ENCODE peak calls at places on chromosomes 16 and 17, in nine cellular contexts. One of them, this sample, is unnamed.

GRCh38 chr17:67995568-67996191 is 589 bp downstream of the C17orf58 start:
- DNase-seq in neural crest cell: no peak
- DNase-seq in AG09309: no peak
- DNase-seq in GM12892: peak; percentile 27
- DNase-seq in lung: no peak
- DNase-seq in mesendoderm: peak; percentile 44
- DNase-seq in activated CD4-positive, CD25-positive, alpha-beta regulatory T cell treated with anti-CD3 and anti-CD28 coated beads, Interleukin-2, amount 50 U/mL, for 16 hours: no peak
- DNase-seq in GM23338: peak; percentile 59
- DNase-seq in iris pigment epithelial cell: no peak
- DNase-seq in this sample: no peak

GRCh38 chr17:42101513-42102292 is 3.4 kb upstream of the ZNF385C start:
- DNase-seq in GM12892: peak; percentile 72
- DNase-seq in mesendoderm: peak; percentile 79
- DNase-seq in lung: peak; percentile 73
- DNase-seq in activated CD4-positive, CD25-positive, alpha-beta regulatory T cell treated with anti-CD3 and anti-CD28 coated beads, Interleukin-2, amount 50 U/mL, for 16 hours: peak; percentile 26
- DNase-seq in neural crest cell: peak; percentile 90
- DNase-seq in GM23338: peak; percentile 88
- DNase-seq in iris pigment epithelial cell: peak; percentile 57
- DNase-seq in AG09309: no peak
- DNase-seq in this sample: peak; percentile 24

GRCh38 chr16:66904846-66905632 is 13.6 kb downstream of the CDH16 start:
- DNase-seq in AG09309: no peak
- DNase-seq in neural crest cell: no peak
- DNase-seq in mesendoderm: no peak
- DNase-seq in GM23338: no peak
- DNase-seq in activated CD4-positive, CD25-positive, alpha-beta regulatory T cell treated with anti-CD3 and anti-CD28 coated beads, Interleukin-2, amount 50 U/mL, for 16 hours: no peak
- DNase-seq in lung: no peak
- DNase-seq in iris pigment epithelial cell: no peak
- DNase-seq in GM12892: peak; percentile 5
- DNase-seq in this sample: no peak

GRCh38 chr17:82859431-82860403 is 19.9 kb upstream of the ZNF750 start:
- DNase-seq in neural crest cell: peak; percentile 14
- DNase-seq in activated CD4-positive, CD25-positive, alpha-beta regulatory T cell treated with anti-CD3 and anti-CD28 coated beads, Interleukin-2, amount 50 U/mL, for 16 hours: no peak
- DNase-seq in GM12892: peak; percentile 49
- DNase-seq in iris pigment epithelial cell: peak; percentile 82
- DNase-seq in mesendoderm: peak; percentile 73
- DNase-seq in AG09309: no peak
- DNase-seq in lung: no peak
- DNase-seq in GM23338: no peak
- DNase-seq in this sample: peak; percentile 31

GRCh38 chr17:35390663-35391062 is 17.2 kb upstream of the SLFN11 start:
- DNase-seq in AG09309: no peak
- DNase-seq in neural crest cell: no peak
- DNase-seq in iris pigment epithelial cell: peak; percentile 53
- DNase-seq in activated CD4-positive, CD25-positive, alpha-beta regulatory T cell treated with anti-CD3 and anti-CD28 coated beads, Interleukin-2, amount 50 U/mL, for 16 hours: no peak
- DNase-seq in mesendoderm: no peak
- DNase-seq in lung: no peak
- DNase-seq in GM12892: no peak
- DNase-seq in GM23338: no peak
- DNase-seq in this sample: no peak

GRCh38 chr16:31487076-31487719 is 4.3 kb downstream of the SLC5A2 start:
- DNase-seq in activated CD4-positive, CD25-positive, alpha-beta regulatory T cell treated with anti-CD3 and anti-CD28 coated beads, Interleukin-2, amount 50 U/mL, for 16 hours: no peak
- DNase-seq in lung: no peak
- DNase-seq in mesendoderm: no peak
- DNase-seq in AG09309: no peak
- DNase-seq in neural crest cell: no peak
- DNase-seq in GM23338: no peak
- DNase-seq in iris pigment epithelial cell: no peak
- DNase-seq in GM12892: no peak
- DNase-seq in this sample: no peak

GRCh38 chr17:75774988-75775668 is 9.5 kb upstream of the UNK start:
- DNase-seq in GM12892: no peak
- DNase-seq in GM23338: peak; percentile 62
- DNase-seq in mesendoderm: peak; percentile 77
- DNase-seq in activated CD4-positive, CD25-positive, alpha-beta regulatory T cell treated with anti-CD3 and anti-CD28 coated beads, Interleukin-2, amount 50 U/mL, for 16 hours: no peak
- DNase-seq in lung: no peak
- DNase-seq in iris pigment epithelial cell: peak; percentile 25
- DNase-seq in neural crest cell: no peak
- DNase-seq in AG09309: no peak
- DNase-seq in this sample: no peak

GRCh38 chr17:56499799-56500388 is 93.6 kb upstream of the NOG start:
- DNase-seq in iris pigment epithelial cell: peak; percentile 45
- DNase-seq in activated CD4-positive, CD25-positive, alpha-beta regulatory T cell treated with anti-CD3 and anti-CD28 coated beads, Interleukin-2, amount 50 U/mL, for 16 hours: no peak
- DNase-seq in AG09309: no peak
- DNase-seq in GM12892: no peak
- DNase-seq in GM23338: peak; percentile 73
- DNase-seq in lung: no peak
- DNase-seq in mesendoderm: peak; percentile 48
- DNase-seq in neural crest cell: no peak
- DNase-seq in this sample: no peak

GRCh38 chr17:48002208-48002919 is 31.5 kb downstream of the CDK5RAP3 start:
- DNase-seq in neural crest cell: no peak
- DNase-seq in iris pigment epithelial cell: peak; percentile 86
- DNase-seq in activated CD4-positive, CD25-positive, alpha-beta regulatory T cell treated with anti-CD3 and anti-CD28 coated beads, Interleukin-2, amount 50 U/mL, for 16 hours: no peak
- DNase-seq in AG09309: no peak
- DNase-seq in GM12892: no peak
- DNase-seq in GM23338: no peak
- DNase-seq in mesendoderm: peak; percentile 32
- DNase-seq in lung: no peak
- DNase-seq in this sample: no peak

GRCh38 chr16:87604572-87605135 is 2.3 kb downstream of the JPH3 start:
- DNase-seq in lung: no peak
- DNase-seq in GM23338: no peak
- DNase-seq in activated CD4-positive, CD25-positive, alpha-beta regulatory T cell treated with anti-CD3 and anti-CD28 coated beads, Interleukin-2, amount 50 U/mL, for 16 hours: no peak
- DNase-seq in iris pigment epithelial cell: no peak
- DNase-seq in mesendoderm: no peak
- DNase-seq in AG09309: no peak
- DNase-seq in GM12892: no peak
- DNase-seq in neural crest cell: no peak
- DNase-seq in this sample: no peak

GRCh38 chr17:45172541-45173286 is 11.0 kb downstream of the HEXIM2 start:
- DNase-seq in activated CD4-positive, CD25-positive, alpha-beta regulatory T cell treated with anti-CD3 and anti-CD28 coated beads, Interleukin-2, amount 50 U/mL, for 16 hours: peak; percentile 9
- DNase-seq in lung: peak; percentile 69
- DNase-seq in GM12892: no peak
- DNase-seq in AG09309: no peak
- DNase-seq in neural crest cell: peak; percentile 35
- DNase-seq in GM23338: peak; percentile 63
- DNase-seq in mesendoderm: peak; percentile 80
- DNase-seq in iris pigment epithelial cell: no peak
- DNase-seq in this sample: no peak

GRCh38 chr17:49195746-49196145 is 14.6 kb downstream of the GNGT2 start:
- DNase-seq in mesendoderm: no peak
- DNase-seq in GM23338: no peak
- DNase-seq in GM12892: no peak
- DNase-seq in neural crest cell: no peak
- DNase-seq in AG09309: no peak
- DNase-seq in activated CD4-positive, CD25-positive, alpha-beta regulatory T cell treated with anti-CD3 and anti-CD28 coated beads, Interleukin-2, amount 50 U/mL, for 16 hours: no peak
- DNase-seq in iris pigment epithelial cell: no peak
- DNase-seq in lung: no peak
- DNase-seq in this sample: no peak

GRCh38 chr17:51079049-51079448 is 41.6 kb downstream of the SPAG9 start:
- DNase-seq in neural crest cell: no peak
- DNase-seq in lung: no peak
- DNase-seq in GM12892: no peak
- DNase-seq in activated CD4-positive, CD25-positive, alpha-beta regulatory T cell treated with anti-CD3 and anti-CD28 coated beads, Interleukin-2, amount 50 U/mL, for 16 hours: no peak
- DNase-seq in iris pigment epithelial cell: peak; percentile 48
- DNase-seq in mesendoderm: peak; percentile 4
- DNase-seq in AG09309: no peak
- DNase-seq in GM23338: no peak
- DNase-seq in this sample: no peak

GRCh38 chr16:77584205-77584859 is 138.0 kb upstream of the NUDT7 start:
- DNase-seq in mesendoderm: peak; percentile 52
- DNase-seq in GM23338: peak; percentile 78
- DNase-seq in neural crest cell: peak; percentile 51
- DNase-seq in AG09309: peak; percentile 20
- DNase-seq in GM12892: peak; percentile 14
- DNase-seq in lung: peak; percentile 49
- DNase-seq in activated CD4-positive, CD25-positive, alpha-beta regulatory T cell treated with anti-CD3 and anti-CD28 coated beads, Interleukin-2, amount 50 U/mL, for 16 hours: no peak
- DNase-seq in iris pigment epithelial cell: peak; percentile 75
- DNase-seq in this sample: peak; percentile 1

GRCh38 chr16:11394593-11394960 is 49.3 kb downstream of the RMI2 start:
- DNase-seq in lung: no peak
- DNase-seq in AG09309: no peak
- DNase-seq in activated CD4-positive, CD25-positive, alpha-beta regulatory T cell treated with anti-CD3 and anti-CD28 coated beads, Interleukin-2, amount 50 U/mL, for 16 hours: no peak
- DNase-seq in neural crest cell: no peak
- DNase-seq in mesendoderm: no peak
- DNase-seq in GM12892: peak; percentile 1
- DNase-seq in GM23338: no peak
- DNase-seq in iris pigment epithelial cell: no peak
- DNase-seq in this sample: no peak

GRCh38 chr17:38448208-38448776 is 20.0 kb downstream of the ARHGAP23 start:
- DNase-seq in lung: no peak
- DNase-seq in GM23338: no peak
- DNase-seq in mesendoderm: no peak
- DNase-seq in iris pigment epithelial cell: peak; percentile 47
- DNase-seq in AG09309: no peak
- DNase-seq in activated CD4-positive, CD25-positive, alpha-beta regulatory T cell treated with anti-CD3 and anti-CD28 coated beads, Interleukin-2, amount 50 U/mL, for 16 hours: no peak
- DNase-seq in neural crest cell: no peak
- DNase-seq in GM12892: no peak
- DNase-seq in this sample: no peak

GRCh38 chr17:39634384-39634871 is 2.5 kb upstream of the STARD3 start:
- DNase-seq in lung: no peak
- DNase-seq in neural crest cell: no peak
- DNase-seq in activated CD4-positive, CD25-positive, alpha-beta regulatory T cell treated with anti-CD3 and anti-CD28 coated beads, Interleukin-2, amount 50 U/mL, for 16 hours: no peak
- DNase-seq in GM12892: no peak
- DNase-seq in mesendoderm: peak; percentile 64
- DNase-seq in GM23338: peak; percentile 85
- DNase-seq in AG09309: no peak
- DNase-seq in iris pigment epithelial cell: peak; percentile 48
- DNase-seq in this sample: no peak

GRCh38 chr17:16988749-16989229 is 16.9 kb upstream of the TNFRSF13B start:
- DNase-seq in GM23338: no peak
- DNase-seq in iris pigment epithelial cell: peak; percentile 10
- DNase-seq in neural crest cell: no peak
- DNase-seq in mesendoderm: no peak
- DNase-seq in activated CD4-positive, CD25-positive, alpha-beta regulatory T cell treated with anti-CD3 and anti-CD28 coated beads, Interleukin-2, amount 50 U/mL, for 16 hours: no peak
- DNase-seq in lung: no peak
- DNase-seq in AG09309: no peak
- DNase-seq in GM12892: no peak
- DNase-seq in this sample: no peak

GRCh38 chr17:79219208-79219935 is 144.7 kb downstream of the ENGASE start:
- DNase-seq in lung: no peak
- DNase-seq in activated CD4-positive, CD25-positive, alpha-beta regulatory T cell treated with anti-CD3 and anti-CD28 coated beads, Interleukin-2, amount 50 U/mL, for 16 hours: no peak
- DNase-seq in GM23338: peak; percentile 39
- DNase-seq in iris pigment epithelial cell: no peak
- DNase-seq in neural crest cell: no peak
- DNase-seq in AG09309: no peak
- DNase-seq in mesendoderm: no peak
- DNase-seq in GM12892: no peak
- DNase-seq in this sample: no peak

GRCh38 chr16:78896280-78896679 is 704.3 kb downstream of the MAF start:
- DNase-seq in GM12892: no peak
- DNase-seq in lung: no peak
- DNase-seq in AG09309: no peak
- DNase-seq in iris pigment epithelial cell: no peak
- DNase-seq in mesendoderm: no peak
- DNase-seq in activated CD4-positive, CD25-positive, alpha-beta regulatory T cell treated with anti-CD3 and anti-CD28 coated beads, Interleukin-2, amount 50 U/mL, for 16 hours: peak; percentile 6
- DNase-seq in neural crest cell: no peak
- DNase-seq in GM23338: no peak
- DNase-seq in this sample: no peak

GRCh38 chr17:45794840-45795239 is 10.7 kb downstream of the CRHR1 start:
- DNase-seq in GM23338: peak; percentile 64
- DNase-seq in lung: no peak
- DNase-seq in GM12892: no peak
- DNase-seq in iris pigment epithelial cell: no peak
- DNase-seq in AG09309: no peak
- DNase-seq in neural crest cell: no peak
- DNase-seq in mesendoderm: peak; percentile 77
- DNase-seq in activated CD4-positive, CD25-positive, alpha-beta regulatory T cell treated with anti-CD3 and anti-CD28 coated beads, Interleukin-2, amount 50 U/mL, for 16 hours: no peak
- DNase-seq in this sample: no peak

GRCh38 chr17:40422990-40423611 is 5.4 kb upstream of the TOP2A start:
- DNase-seq in mesendoderm: peak; percentile 88
- DNase-seq in neural crest cell: no peak
- DNase-seq in lung: no peak
- DNase-seq in iris pigment epithelial cell: no peak
- DNase-seq in AG09309: no peak
- DNase-seq in GM12892: no peak
- DNase-seq in activated CD4-positive, CD25-positive, alpha-beta regulatory T cell treated with anti-CD3 and anti-CD28 coated beads, Interleukin-2, amount 50 U/mL, for 16 hours: no peak
- DNase-seq in GM23338: peak; percentile 83
- DNase-seq in this sample: no peak

GRCh38 chr16:14528306-14528948 is 101.6 kb downstream of the PARN start:
- DNase-seq in neural crest cell: no peak
- DNase-seq in iris pigment epithelial cell: no peak
- DNase-seq in activated CD4-positive, CD25-positive, alpha-beta regulatory T cell treated with anti-CD3 and anti-CD28 coated beads, Interleukin-2, amount 50 U/mL, for 16 hours: no peak
- DNase-seq in lung: no peak
- DNase-seq in AG09309: no peak
- DNase-seq in GM12892: no peak
- DNase-seq in mesendoderm: peak; percentile 31
- DNase-seq in GM23338: no peak
- DNase-seq in this sample: no peak

This sample was measured in stimulated activated CD8-positive, alpha-beta memory T cell treated with anti-CD3 and anti-CD28 coated beads, Interleukin-15, amount 100 ng/mL, for 4 hours.